ENCODE peak calls at places on chromosomes 7 and 10, in four cellular contexts. D is K562, S is GM12878, C is HepG2. O is an unnamed sample.

GRCh38 chr7:158428842-158429753 is 158.5 kb downstream of the PTPRN2 start:
- DNase-seq in D (no peak), S (no peak), C (no peak), O (no peak)

GRCh38 chr7:80611779-80612178 is 26.7 kb upstream of the CD36 start:
- DNase-seq in D (no peak), S (no peak), C (peak), O (no peak)

GRCh38 chr7:139505563-139505962 is 17.9 kb upstream of the CLEC2L start:
- DNase-seq in D (peak), S (no peak), C (peak), O (peak)

GRCh38 chr7:34341331-34341730 is 316.7 kb upstream of the NPSR1 start:
- DNase-seq in D (no peak), S (no peak), C (no peak), O (no peak)

GRCh38 chr10:89302628-89303027 is 782 bp downstream of the IFIT2 start:
- DNase-seq in D (no peak), S (no peak), C (no peak), O (no peak)

GRCh38 chr7:20388064-20388463 is 57.4 kb downstream of the ITGB8 start:
- DNase-seq in D (no peak), S (no peak), C (no peak), O (no peak)

GRCh38 chr7:122883049-122883670 is 3.1 kb downstream of the CADPS2 start:
- DNase-seq in D (no peak), S (no peak), C (no peak), O (peak)

GRCh38 chr7:127047521-127047920 is 205.2 kb downstream of the GRM8 start:
- DNase-seq in D (no peak), S (no peak), C (no peak), O (no peak)

GRCh38 chr10:114879541-114880158 is 58.1 kb downstream of the FHIP2A start:
- DNase-seq in D (peak), S (peak), C (peak), O (peak)

GRCh38 chr7:118184392-118184899 is 482 bp downstream of the LSM8 start:
- DNase-seq in D (no peak), S (no peak), C (no peak), O (no peak)

GRCh38 chr10:6274040-6274439 is 71.3 kb downstream of the PFKFB3 start:
- DNase-seq in D (no peak), S (no peak), C (peak), O (no peak)

GRCh38 chr10:90589825-90590224 is 268.0 kb downstream of the HTR7 start:
- DNase-seq in D (no peak), S (no peak), C (no peak), O (no peak)

GRCh38 chr7:41808541-41808940 is 105.7 kb upstream of the INHBA start:
- DNase-seq in D (no peak), S (no peak), C (no peak), O (no peak)

GRCh38 chr10:95741807-95742528 is 14.0 kb upstream of the ENTPD1 start:
- DNase-seq in D (peak), S (peak), C (no peak), O (no peak)

GRCh38 chr7:158802535-158803199 is 26.6 kb downstream of the ESYT2 start:
- DNase-seq in D (no peak), S (no peak), C (no peak), O (no peak)

GRCh38 chr7:127976056-127976455 is 55.2 kb downstream of the LRRC4 start:
- DNase-seq in D (no peak), S (no peak), C (no peak), O (no peak)

DNA sequence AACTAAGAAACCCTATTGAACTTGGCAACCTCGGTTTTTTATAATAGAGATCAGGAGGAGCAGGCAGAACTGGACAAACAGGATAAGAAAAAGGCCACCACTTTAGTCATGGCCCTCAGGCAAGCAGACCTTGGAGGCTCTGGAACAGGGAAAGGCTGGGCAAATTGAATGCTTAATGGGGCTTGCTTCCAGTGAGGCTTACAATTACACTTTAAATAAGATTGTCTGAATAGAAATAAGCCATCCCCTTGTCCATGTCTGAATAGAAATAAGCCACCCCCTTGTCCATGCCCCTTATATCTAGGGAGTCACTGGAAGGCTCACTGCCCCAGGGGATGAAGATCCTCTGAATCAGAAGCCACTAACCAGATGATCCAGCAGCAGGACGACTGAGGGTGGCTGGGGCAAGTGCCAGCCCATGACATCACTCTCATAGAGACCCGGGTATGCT is 40.6 kb downstream of the AKR1B15 start:
- DNase-seq in D (no peak), S (no peak), C (no peak), O (no peak)
- TF ChIP-seq FOXK2 in D (no peak), S (no peak), C (no peak), O (no peak)

GRCh38 chr10:51698473-51699063 is 827 bp downstream of the CSTF2T start:
- DNase-seq in D (no peak), S (no peak), C (no peak), O (no peak)
- TF ChIP-seq FOXK2 in D (no peak), S (no peak), C (no peak), O (no peak)

DNA sequence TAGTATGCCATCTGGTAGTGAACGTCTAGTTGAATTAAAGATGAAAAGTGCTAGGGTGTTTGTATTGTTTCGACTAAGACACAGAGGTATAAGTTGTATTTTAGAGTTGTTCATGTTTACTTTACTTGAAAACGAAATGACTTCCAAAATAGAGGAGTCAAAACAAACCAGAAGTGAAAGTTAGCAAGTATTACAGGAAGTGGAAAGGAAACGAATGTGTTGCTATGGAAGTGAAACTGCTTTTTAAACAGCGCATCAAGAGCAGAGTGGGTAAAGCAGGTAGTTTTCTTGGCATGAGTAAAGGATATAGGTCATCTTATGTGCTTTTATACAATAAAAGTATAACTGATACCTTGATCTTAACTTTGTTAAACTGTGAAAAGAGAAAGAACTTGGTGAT is 20.0 kb upstream of the GALNTL5 start:
- DNase-seq in D (no peak), S (peak), C (no peak), O (no peak)
- TF ChIP-seq FOXK2 in D (no peak), S (peak), C (no peak), O (no peak)

GRCh38 chr7:78473902-78474301 is 675.3 kb downstream of the PHTF2 start:
- DNase-seq in D (no peak), S (no peak), C (no peak), O (no peak)
- TF ChIP-seq FOXK2 in D (no peak), S (no peak), C (no peak), O (no peak)

DNA sequence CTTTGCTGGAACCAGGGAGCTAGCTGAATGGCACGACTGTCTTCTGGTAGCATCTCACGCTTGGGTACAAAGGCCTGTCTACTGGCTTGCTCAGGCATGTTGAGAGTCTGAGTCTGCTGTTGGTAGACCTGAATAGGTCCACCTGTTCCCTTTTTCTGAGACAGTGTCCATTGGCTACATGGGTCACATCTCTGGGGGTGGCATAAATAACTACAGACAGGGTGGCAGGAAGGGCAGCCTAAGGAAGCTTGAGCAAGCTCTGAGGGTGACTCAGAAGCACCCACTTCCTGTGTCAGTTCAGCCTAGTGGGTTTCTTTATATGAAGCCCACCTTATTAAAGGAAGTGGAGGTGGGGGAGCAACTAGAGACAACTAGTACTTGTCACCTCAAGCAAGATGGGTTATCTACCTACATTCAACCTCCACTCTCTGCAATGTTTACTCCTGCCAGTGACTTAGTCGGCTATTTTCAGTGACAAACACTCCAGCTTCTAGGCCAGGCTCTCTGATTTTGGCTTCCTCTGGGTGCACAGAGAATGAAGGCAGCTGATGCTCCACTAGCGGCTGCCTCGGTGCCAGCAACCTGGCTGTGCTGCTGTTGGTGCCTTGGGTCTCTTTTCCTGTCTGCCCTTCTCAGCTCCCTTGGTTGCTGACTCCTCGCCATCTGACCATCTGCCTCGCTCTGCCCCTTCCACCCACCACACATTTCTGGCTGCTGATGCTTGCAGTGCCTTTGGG is 5.7 kb upstream of the ZYX start:
- DNase-seq in D (no peak), S (no peak), C (no peak), O (no peak)
- TF ChIP-seq FOXK2 in D (no peak), S (no peak), C (no peak), O (no peak)